ENCODE peak calls at places on chromosomes 11 and 22, in six cellular contexts. One of them, this sample, is unnamed.

GRCh38 chr11:112925516-112926310 is 35.5 kb upstream of the NCAM1 start:
- DNase-seq in NCI-H748 treated with DMSO at 0.1 percent for 48 hours: no peak
- DNase-seq in SK-MEL-5: no peak
- DNase-seq in RKO: no peak
- DNase-seq in renal cortical epithelial cell: peak
- DNase-seq in posterior cingulate gyrus: no peak
- DNase-seq in this sample: no peak

GRCh38 chr11:2590951-2591754 is 108.6 kb downstream of the KCNQ1OT1 start:
- DNase-seq in RKO: no peak
- DNase-seq in renal cortical epithelial cell: no peak
- DNase-seq in NCI-H748 treated with DMSO at 0.1 percent for 48 hours: no peak
- DNase-seq in posterior cingulate gyrus: peak
- DNase-seq in SK-MEL-5: no peak
- DNase-seq in this sample: no peak

GRCh38 chr22:38973289-38974169 is 8.6 kb upstream of the APOBEC3B start:
- DNase-seq in NCI-H748 treated with DMSO at 0.1 percent for 48 hours: peak
- DNase-seq in SK-MEL-5: peak
- DNase-seq in renal cortical epithelial cell: no peak
- DNase-seq in RKO: peak
- DNase-seq in posterior cingulate gyrus: peak
- DNase-seq in this sample: no peak

GRCh38 chr11:65770951-65771567 is 9.7 kb downstream of the AP5B1 start:
- DNase-seq in RKO: no peak
- DNase-seq in renal cortical epithelial cell: no peak
- DNase-seq in SK-MEL-5: no peak
- DNase-seq in NCI-H748 treated with DMSO at 0.1 percent for 48 hours: no peak
- DNase-seq in posterior cingulate gyrus: no peak
- DNase-seq in this sample: no peak

GRCh38 chr11:69814902-69815301 is 4.3 kb downstream of the FGF3 start:
- DNase-seq in RKO: no peak
- DNase-seq in posterior cingulate gyrus: no peak
- DNase-seq in SK-MEL-5: no peak
- DNase-seq in renal cortical epithelial cell: no peak
- DNase-seq in NCI-H748 treated with DMSO at 0.1 percent for 48 hours: no peak
- DNase-seq in this sample: no peak

GRCh38 chr22:26367402-26368245 is 61.4 kb upstream of the ASPHD2 start:
- DNase-seq in posterior cingulate gyrus: no peak
- DNase-seq in RKO: peak
- DNase-seq in SK-MEL-5: peak
- DNase-seq in renal cortical epithelial cell: peak
- DNase-seq in NCI-H748 treated with DMSO at 0.1 percent for 48 hours: peak
- DNase-seq in this sample: peak

GRCh38 chr11:6667733-6668374 is 12.2 kb upstream of the DCHS1 start:
- DNase-seq in SK-MEL-5: peak
- DNase-seq in RKO: peak
- DNase-seq in renal cortical epithelial cell: peak
- DNase-seq in posterior cingulate gyrus: no peak
- DNase-seq in NCI-H748 treated with DMSO at 0.1 percent for 48 hours: peak
- DNase-seq in this sample: no peak

GRCh38 chr11:19511413-19512183 is 201.0 kb upstream of the NAV2 start:
- DNase-seq in posterior cingulate gyrus: peak
- DNase-seq in NCI-H748 treated with DMSO at 0.1 percent for 48 hours: peak
- DNase-seq in RKO: no peak
- DNase-seq in SK-MEL-5: no peak
- DNase-seq in renal cortical epithelial cell: peak
- DNase-seq in this sample: peak

GRCh38 chr11:120566176-120566575 is 54.6 kb downstream of the GRIK4 start:
- DNase-seq in renal cortical epithelial cell: peak
- DNase-seq in RKO: peak
- DNase-seq in posterior cingulate gyrus: no peak
- DNase-seq in NCI-H748 treated with DMSO at 0.1 percent for 48 hours: no peak
- DNase-seq in SK-MEL-5: no peak
- DNase-seq in this sample: no peak

GRCh38 chr22:24926849-24927579 is 19.5 kb downstream of the LHFPL7 start:
- DNase-seq in posterior cingulate gyrus: no peak
- DNase-seq in renal cortical epithelial cell: peak
- DNase-seq in NCI-H748 treated with DMSO at 0.1 percent for 48 hours: no peak
- DNase-seq in RKO: peak
- DNase-seq in SK-MEL-5: no peak
- DNase-seq in this sample: no peak

GRCh38 chr11:111851636-111852035 is 19.7 kb downstream of the ALG9 start:
- DNase-seq in posterior cingulate gyrus: no peak
- DNase-seq in NCI-H748 treated with DMSO at 0.1 percent for 48 hours: no peak
- DNase-seq in RKO: peak
- DNase-seq in renal cortical epithelial cell: peak
- DNase-seq in SK-MEL-5: peak
- DNase-seq in this sample: no peak

GRCh38 chr11:100761806-100762205 is 74.7 kb downstream of the ARHGAP42 start:
- DNase-seq in renal cortical epithelial cell: no peak
- DNase-seq in posterior cingulate gyrus: no peak
- DNase-seq in SK-MEL-5: peak
- DNase-seq in NCI-H748 treated with DMSO at 0.1 percent for 48 hours: no peak
- DNase-seq in RKO: no peak
- DNase-seq in this sample: no peak

This sample was measured in DMS153.